ENCODE peak calls at places on chromosome 1, in ten cellular contexts. P is fibroblast of mammary gland; S is NCI-H1105 treated with DMSO at 0.1 percent for 48 hours; V is M059J; O is left lung; F is iPS DF 6.9; K is NCI-H2171 treated with DMSO at 0.1 percent for 48 hours; L is DND-41; Q is stimulated activated CD4-positive, alpha-beta T cell treated with anti-CD3 and anti-CD28 coated beads, Interleukin-2, amount 100 ng/mL, for 48 hours; Z is tibial nerve. M is an unnamed sample.

GRCh38 chr1:212232020-212232570 is 53.1 kb upstream of the PPP2R5A start:
- DNase-seq in L (peak; percentile 22), S (no peak), Q (no peak), O (no peak), Z (no peak), K (no peak), V (no peak), F (no peak), P (peak; percentile 33), M (no peak)

GRCh38 chr1:3733603-3734591 is 18.4 kb upstream of the CCDC27 start:
- DNase-seq in Z (no peak), L (no peak), K (no peak), F (no peak), Q (no peak), V (no peak), O (no peak), S (no peak), P (no peak), M (peak; percentile 9)

GRCh38 chr1:41784516-41785279 is 134.0 kb downstream of the HIVEP3 start:
- DNase-seq in F (no peak), V (peak; percentile 25), L (no peak), S (no peak), P (peak; percentile 57), Q (no peak), O (no peak), Z (no peak), K (no peak), M (no peak)

GRCh38 chr1:63024132-63024531 is 240.2 kb downstream of the ATG4C start:
- DNase-seq in K (no peak), V (peak; percentile 28), Z (no peak), L (no peak), P (no peak), S (no peak), F (no peak), O (no peak), Q (no peak), M (no peak)

GRCh38 chr1:42743302-42744029 is 3.4 kb upstream of the CLDN19 start:
- DNase-seq in K (peak; percentile 71), F (no peak), P (no peak), V (peak; percentile 33), Q (no peak), O (no peak), Z (no peak), L (no peak), S (peak; percentile 43), M (no peak)

GRCh38 chr1:26706315-26706714 is 10.5 kb downstream of the ARID1A start:
- DNase-seq in L (no peak), V (no peak), S (no peak), K (no peak), Z (no peak), O (no peak), Q (no peak), F (no peak), P (no peak), M (no peak)

GRCh38 chr1:156356875-156357534 is 12.0 kb upstream of the RHBG start:
- DNase-seq in K (peak; percentile 86), O (peak; percentile 73), L (peak; percentile 60), Q (peak; percentile 65), Z (no peak), V (peak; percentile 33), S (peak; percentile 89), P (no peak), F (peak; percentile 89), M (peak; percentile 82)

GRCh38 chr1:150022357-150022756 is 11.8 kb upstream of the OTUD7B start:
- DNase-seq in Q (no peak), K (no peak), F (no peak), O (peak; percentile 33), S (no peak), P (no peak), L (no peak), V (no peak), Z (no peak), M (no peak)

M was measured in pancreas.